ENCODE peak calls at places on chromosome 21, in six cellular contexts. One of them, this sample, is unnamed.

GRCh38 chr21:37257526-37257966 is 9.6 kb downstream of the VPS26C start:
- DNase-seq in bronchial epithelial cell: no peak
- DNase-seq in brain microvascular endothelial cell: peak; percentile 11
- DNase-seq in fibroblast of villous mesenchyme: peak; percentile 56
- DNase-seq in lung: no peak
- DNase-seq in left lung: peak; percentile 80
- DNase-seq in this sample: no peak

GRCh38 chr21:35512321-35512720 is 463.2 kb upstream of the RUNX1 start:
- DNase-seq in bronchial epithelial cell: peak; percentile 29
- DNase-seq in brain microvascular endothelial cell: no peak
- DNase-seq in fibroblast of villous mesenchyme: peak; percentile 72
- DNase-seq in lung: no peak
- DNase-seq in left lung: no peak
- DNase-seq in this sample: no peak

GRCh38 chr21:15066231-15066577 is 1.4 kb upstream of the NRIP1 start:
- DNase-seq in bronchial epithelial cell: peak; percentile 38
- DNase-seq in brain microvascular endothelial cell: no peak
- DNase-seq in fibroblast of villous mesenchyme: peak; percentile 40
- DNase-seq in lung: no peak
- DNase-seq in left lung: no peak
- DNase-seq in this sample: no peak

GRCh38 chr21:43675871-43676270 is 16.5 kb downstream of the RRP1B start:
- DNase-seq in bronchial epithelial cell: no peak
- DNase-seq in brain microvascular endothelial cell: no peak
- DNase-seq in fibroblast of villous mesenchyme: no peak
- DNase-seq in lung: no peak
- DNase-seq in left lung: no peak
- DNase-seq in this sample: no peak

GRCh38 chr21:34603002-34603709 is 11.8 kb downstream of the RCAN1 start:
- DNase-seq in bronchial epithelial cell: peak; percentile 49
- DNase-seq in brain microvascular endothelial cell: peak; percentile 71
- DNase-seq in fibroblast of villous mesenchyme: peak; percentile 77
- DNase-seq in lung: peak; percentile 83
- DNase-seq in left lung: peak; percentile 96
- DNase-seq in this sample: peak; percentile 92

GRCh38 chr21:35932232-35932911 is 128.0 kb downstream of the SETD4 start:
- DNase-seq in bronchial epithelial cell: peak; percentile 87
- DNase-seq in brain microvascular endothelial cell: peak; percentile 84
- DNase-seq in fibroblast of villous mesenchyme: peak; percentile 98
- DNase-seq in lung: peak; percentile 39
- DNase-seq in left lung: no peak
- DNase-seq in this sample: no peak

GRCh38 chr21:44532165-44532564 is 7.8 kb downstream of the KRTAP10-1 start:
- DNase-seq in bronchial epithelial cell: no peak
- DNase-seq in brain microvascular endothelial cell: no peak
- DNase-seq in fibroblast of villous mesenchyme: no peak
- DNase-seq in lung: no peak
- DNase-seq in left lung: no peak
- DNase-seq in this sample: no peak

GRCh38 chr21:43881283-43881682 is 16.3 kb downstream of the AGPAT3 start:
- DNase-seq in bronchial epithelial cell: no peak
- DNase-seq in brain microvascular endothelial cell: no peak
- DNase-seq in fibroblast of villous mesenchyme: no peak
- DNase-seq in lung: no peak
- DNase-seq in left lung: no peak
- DNase-seq in this sample: no peak

GRCh38 chr21:39311164-39311563 is 2.3 kb downstream of the BRWD1 start:
- DNase-seq in bronchial epithelial cell: no peak
- DNase-seq in brain microvascular endothelial cell: no peak
- DNase-seq in fibroblast of villous mesenchyme: no peak
- DNase-seq in lung: no peak
- DNase-seq in left lung: no peak
- DNase-seq in this sample: peak; percentile 59

GRCh38 chr21:43912910-43913309 is 47.9 kb downstream of the AGPAT3 start:
- DNase-seq in bronchial epithelial cell: no peak
- DNase-seq in brain microvascular endothelial cell: no peak
- DNase-seq in fibroblast of villous mesenchyme: no peak
- DNase-seq in lung: no peak
- DNase-seq in left lung: no peak
- DNase-seq in this sample: no peak

GRCh38 chr21:24224411-24224810 is 1382.9 kb downstream of the MRPL39 start:
- DNase-seq in bronchial epithelial cell: peak; percentile 69
- DNase-seq in brain microvascular endothelial cell: no peak
- DNase-seq in fibroblast of villous mesenchyme: no peak
- DNase-seq in lung: peak; percentile 65
- DNase-seq in left lung: no peak
- DNase-seq in this sample: no peak

GRCh38 chr21:21897275-21897883 is 899.2 kb downstream of the NCAM2 start:
- DNase-seq in bronchial epithelial cell: peak; percentile 81
- DNase-seq in brain microvascular endothelial cell: no peak
- DNase-seq in fibroblast of villous mesenchyme: no peak
- DNase-seq in lung: no peak
- DNase-seq in left lung: no peak
- DNase-seq in this sample: no peak

GRCh38 chr21:38267991-38268858 is 11.4 kb downstream of the KCNJ15 start:
- DNase-seq in bronchial epithelial cell: peak; percentile 91
- DNase-seq in brain microvascular endothelial cell: no peak
- DNase-seq in fibroblast of villous mesenchyme: peak; percentile 67
- DNase-seq in lung: no peak
- DNase-seq in left lung: no peak
- DNase-seq in this sample: no peak

GRCh38 chr21:35491114-35491513 is 442.0 kb upstream of the RUNX1 start:
- DNase-seq in bronchial epithelial cell: no peak
- DNase-seq in brain microvascular endothelial cell: no peak
- DNase-seq in fibroblast of villous mesenchyme: no peak
- DNase-seq in lung: no peak
- DNase-seq in left lung: no peak
- DNase-seq in this sample: no peak

GRCh38 chr21:36756527-36756926 is 57.6 kb downstream of the SIM2 start:
- DNase-seq in bronchial epithelial cell: peak; percentile 19
- DNase-seq in brain microvascular endothelial cell: peak; percentile 23
- DNase-seq in fibroblast of villous mesenchyme: peak; percentile 53
- DNase-seq in lung: no peak
- DNase-seq in left lung: no peak
- DNase-seq in this sample: no peak

GRCh38 chr21:38822754-38823374 is 17.1 kb downstream of the ETS2 start:
- DNase-seq in bronchial epithelial cell: no peak
- DNase-seq in brain microvascular endothelial cell: no peak
- DNase-seq in fibroblast of villous mesenchyme: no peak
- DNase-seq in lung: no peak
- DNase-seq in left lung: no peak
- DNase-seq in this sample: no peak

GRCh38 chr21:45064618-45065399 is 9.6 kb upstream of the ADARB1 start:
- DNase-seq in bronchial epithelial cell: no peak
- DNase-seq in brain microvascular endothelial cell: no peak
- DNase-seq in fibroblast of villous mesenchyme: peak; percentile 28
- DNase-seq in lung: no peak
- DNase-seq in left lung: no peak
- DNase-seq in this sample: no peak

GRCh38 chr21:36538761-36539160 is 58.8 kb upstream of the CLDN14 start:
- DNase-seq in bronchial epithelial cell: no peak
- DNase-seq in brain microvascular endothelial cell: no peak
- DNase-seq in fibroblast of villous mesenchyme: no peak
- DNase-seq in lung: no peak
- DNase-seq in left lung: no peak
- DNase-seq in this sample: no peak

GRCh38 chr21:15686506-15686905 is 43.3 kb upstream of the USP25 start:
- DNase-seq in bronchial epithelial cell: no peak
- DNase-seq in brain microvascular endothelial cell: no peak
- DNase-seq in fibroblast of villous mesenchyme: no peak
- DNase-seq in lung: no peak
- DNase-seq in left lung: no peak
- DNase-seq in this sample: no peak

GRCh38 chr21:39364949-39365348 is 16.1 kb upstream of the HMGN1 start:
- DNase-seq in bronchial epithelial cell: no peak
- DNase-seq in brain microvascular endothelial cell: no peak
- DNase-seq in fibroblast of villous mesenchyme: no peak
- DNase-seq in lung: no peak
- DNase-seq in left lung: no peak
- DNase-seq in this sample: no peak

GRCh38 chr21:29801122-29801521 is 138.7 kb downstream of the GRIK1 start:
- DNase-seq in bronchial epithelial cell: no peak
- DNase-seq in brain microvascular endothelial cell: no peak
- DNase-seq in fibroblast of villous mesenchyme: no peak
- DNase-seq in lung: no peak
- DNase-seq in left lung: no peak
- DNase-seq in this sample: no peak

GRCh38 chr21:39003982-39004775 is 179.1 kb downstream of the PSMG1 start:
- DNase-seq in bronchial epithelial cell: peak; percentile 28
- DNase-seq in brain microvascular endothelial cell: peak; percentile 39
- DNase-seq in fibroblast of villous mesenchyme: peak; percentile 92
- DNase-seq in lung: no peak
- DNase-seq in left lung: no peak
- DNase-seq in this sample: no peak

GRCh38 chr21:35329940-35330670 is 281.0 kb upstream of the RUNX1 start:
- DNase-seq in bronchial epithelial cell: no peak
- DNase-seq in brain microvascular endothelial cell: no peak
- DNase-seq in fibroblast of villous mesenchyme: no peak
- DNase-seq in lung: no peak
- DNase-seq in left lung: no peak
- DNase-seq in this sample: no peak

DNA sequence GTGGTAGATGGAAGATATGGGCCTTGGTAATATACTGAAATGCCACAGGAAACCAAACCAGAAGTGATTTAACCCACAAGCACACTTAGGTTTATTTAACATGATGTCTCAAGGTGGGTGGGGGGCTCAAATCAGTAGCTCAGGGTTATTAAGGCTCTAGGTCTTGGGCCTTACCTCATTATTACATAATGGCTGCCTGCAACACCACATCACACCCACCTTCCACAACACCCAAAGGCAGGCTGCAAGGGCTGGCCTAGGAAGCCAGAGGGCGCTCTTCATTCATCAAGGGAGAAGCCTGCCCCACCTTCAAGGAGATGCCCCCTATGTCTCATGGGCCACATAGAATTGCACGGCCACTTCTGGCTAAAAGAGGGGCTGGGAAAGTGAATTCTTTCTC is 6.0 kb downstream of the TFF1 start:
- DNase-seq in bronchial epithelial cell: no peak
- DNase-seq in brain microvascular endothelial cell: no peak
- DNase-seq in fibroblast of villous mesenchyme: no peak
- DNase-seq in lung: no peak
- DNase-seq in left lung: no peak
- DNase-seq in this sample: no peak
- TF ChIP-seq CTCF in bronchial epithelial cell: no peak
- TF ChIP-seq CTCF in brain microvascular endothelial cell: no peak
- TF ChIP-seq CTCF in fibroblast of villous mesenchyme: no peak
- TF ChIP-seq CTCF in lung: no peak
- TF ChIP-seq CTCF in left lung: no peak
- TF ChIP-seq CTCF in this sample: no peak

GRCh38 chr21:31659286-31660133 is at the start of gene SOD1:
- DNase-seq in bronchial epithelial cell: peak; percentile 74
- DNase-seq in brain microvascular endothelial cell: peak; percentile 87
- DNase-seq in fibroblast of villous mesenchyme: peak; percentile 92
- DNase-seq in lung: peak; percentile 94
- DNase-seq in left lung: peak; percentile 97
- DNase-seq in this sample: peak; percentile 97
- TF ChIP-seq CTCF in bronchial epithelial cell: no peak
- TF ChIP-seq CTCF in brain microvascular endothelial cell: no peak
- TF ChIP-seq CTCF in fibroblast of villous mesenchyme: peak; percentile 6
- TF ChIP-seq CTCF in lung: no peak
- TF ChIP-seq CTCF in left lung: no peak
- TF ChIP-seq CTCF in this sample: peak; percentile 7

GRCh38 chr21:41403966-41404365 is 22.1 kb upstream of the MX1 start:
- DNase-seq in bronchial epithelial cell: no peak
- DNase-seq in brain microvascular endothelial cell: no peak
- DNase-seq in fibroblast of villous mesenchyme: no peak
- DNase-seq in lung: no peak
- DNase-seq in left lung: no peak
- DNase-seq in this sample: no peak
- TF ChIP-seq CTCF in bronchial epithelial cell: no peak
- TF ChIP-seq CTCF in brain microvascular endothelial cell: no peak
- TF ChIP-seq CTCF in fibroblast of villous mesenchyme: no peak
- TF ChIP-seq CTCF in lung: no peak
- TF ChIP-seq CTCF in left lung: no peak
- TF ChIP-seq CTCF in this sample: no peak

DNA sequence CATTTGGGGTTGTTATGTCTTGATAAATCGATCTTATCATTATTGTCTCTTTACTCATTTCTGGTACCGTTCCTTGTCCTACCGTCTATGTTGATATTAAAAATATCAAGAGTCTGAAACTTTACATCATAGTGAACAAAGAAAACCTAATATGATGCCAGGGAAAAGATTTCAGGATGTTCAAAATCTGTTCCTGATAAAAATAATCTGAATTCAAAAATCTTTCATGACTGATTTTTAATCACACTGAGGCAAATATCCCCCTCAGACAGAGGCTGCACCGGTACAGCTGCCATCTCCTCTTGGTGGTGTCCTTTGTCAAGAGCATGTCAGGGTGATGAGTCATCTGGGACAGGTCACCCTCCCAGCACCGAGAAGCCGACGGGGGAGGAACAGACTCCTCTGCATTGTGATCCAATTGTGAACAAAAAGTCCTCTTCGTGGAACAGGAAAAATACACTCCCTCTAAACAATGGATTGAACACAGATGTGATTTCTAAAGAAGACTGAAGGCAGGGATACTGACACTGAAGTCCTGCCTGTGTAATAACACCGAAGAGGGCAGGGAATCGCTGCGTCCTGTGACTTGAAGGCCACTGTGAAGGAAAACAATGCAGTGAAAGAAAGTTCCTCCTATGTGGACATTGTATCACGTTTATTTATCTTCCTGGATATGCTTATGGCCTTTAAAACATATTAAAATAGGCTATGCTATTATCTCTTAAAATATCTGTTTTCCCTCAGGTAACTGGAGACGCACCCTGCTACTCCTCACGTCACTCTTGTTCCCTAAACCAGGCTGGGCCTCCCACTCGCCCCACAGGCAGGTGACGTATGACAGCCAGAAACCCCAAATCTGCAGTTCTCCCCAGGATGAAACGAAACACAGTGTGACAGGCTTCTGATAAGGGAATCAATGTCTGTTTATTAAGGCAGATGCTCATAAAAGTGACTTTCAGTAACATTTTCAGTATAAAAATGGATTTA is 4.3 kb upstream of the SPATC1L start:
- DNase-seq in bronchial epithelial cell: peak; percentile 60
- DNase-seq in brain microvascular endothelial cell: peak; percentile 52
- DNase-seq in fibroblast of villous mesenchyme: peak; percentile 74
- DNase-seq in lung: no peak
- DNase-seq in left lung: no peak
- DNase-seq in this sample: peak; percentile 81
- TF ChIP-seq CTCF in bronchial epithelial cell: no peak
- TF ChIP-seq CTCF in brain microvascular endothelial cell: no peak
- TF ChIP-seq CTCF in fibroblast of villous mesenchyme: no peak
- TF ChIP-seq CTCF in lung: no peak
- TF ChIP-seq CTCF in left lung: no peak
- TF ChIP-seq CTCF in this sample: no peak

GRCh38 chr21:33132054-33132453 is 62.1 kb downstream of the OLIG1 start:
- DNase-seq in bronchial epithelial cell: peak; percentile 8
- DNase-seq in brain microvascular endothelial cell: no peak
- DNase-seq in fibroblast of villous mesenchyme: no peak
- DNase-seq in lung: no peak
- DNase-seq in left lung: no peak
- DNase-seq in this sample: no peak
- TF ChIP-seq CTCF in bronchial epithelial cell: peak; percentile 31
- TF ChIP-seq CTCF in brain microvascular endothelial cell: peak; percentile 15
- TF ChIP-seq CTCF in fibroblast of villous mesenchyme: no peak
- TF ChIP-seq CTCF in lung: no peak
- TF ChIP-seq CTCF in left lung: no peak
- TF ChIP-seq CTCF in this sample: no peak

This sample was measured in osteocyte.